ENCODE peak calls at places on chromosomes 16 and 17, in six cellular contexts. One of them, this sample, is unnamed.

GRCh38 chr16:86035906-86036305 is 136.9 kb downstream of the IRF8 start:
- DNase-seq in AG04450: no peak
- DNase-seq in AG09309: no peak
- DNase-seq in AG10803: no peak
- DNase-seq in activated T-helper 1 cell treated with Interleukin-2 at 50 U/mL for 16 hours: no peak
- DNase-seq in T follicular helper cell: no peak
- DNase-seq in this sample: no peak

GRCh38 chr16:27924411-27925118 is 138.9 kb downstream of the GSG1L start:
- DNase-seq in AG10803: no peak
- DNase-seq in T follicular helper cell: no peak
- DNase-seq in AG04450: no peak
- DNase-seq in activated T-helper 1 cell treated with Interleukin-2 at 50 U/mL for 16 hours: no peak
- DNase-seq in AG09309: no peak
- DNase-seq in this sample: no peak

GRCh38 chr17:17515921-17516295 is 19.7 kb upstream of the RASD1 start:
- DNase-seq in AG04450: no peak
- DNase-seq in AG09309: peak; percentile 48
- DNase-seq in T follicular helper cell: no peak
- DNase-seq in activated T-helper 1 cell treated with Interleukin-2 at 50 U/mL for 16 hours: no peak
- DNase-seq in AG10803: peak; percentile 47
- DNase-seq in this sample: no peak

GRCh38 chr16:9048302-9048700 is 43.1 kb upstream of the HAPSTR1 start:
- DNase-seq in AG04450: no peak
- DNase-seq in activated T-helper 1 cell treated with Interleukin-2 at 50 U/mL for 16 hours: no peak
- DNase-seq in T follicular helper cell: no peak
- DNase-seq in AG10803: no peak
- DNase-seq in AG09309: no peak
- DNase-seq in this sample: no peak

GRCh38 chr17:79789943-79790804 is 6.7 kb downstream of the CBX8 start:
- DNase-seq in T follicular helper cell: no peak
- DNase-seq in AG09309: no peak
- DNase-seq in AG10803: no peak
- DNase-seq in AG04450: no peak
- DNase-seq in activated T-helper 1 cell treated with Interleukin-2 at 50 U/mL for 16 hours: no peak
- DNase-seq in this sample: no peak

GRCh38 chr17:57892146-57892819 is 42.4 kb upstream of the MRPS23 start:
- DNase-seq in T follicular helper cell: peak; percentile 65
- DNase-seq in AG09309: peak; percentile 71
- DNase-seq in AG10803: peak; percentile 90
- DNase-seq in AG04450: peak; percentile 72
- DNase-seq in activated T-helper 1 cell treated with Interleukin-2 at 50 U/mL for 16 hours: peak; percentile 60
- DNase-seq in this sample: peak; percentile 63

GRCh38 chr16:57745768-57746167 is 10.2 kb downstream of the KATNB1 start:
- DNase-seq in AG04450: no peak
- DNase-seq in activated T-helper 1 cell treated with Interleukin-2 at 50 U/mL for 16 hours: no peak
- DNase-seq in AG09309: no peak
- DNase-seq in T follicular helper cell: no peak
- DNase-seq in AG10803: no peak
- DNase-seq in this sample: no peak

GRCh38 chr17:39755550-39756375 is 18.0 kb downstream of the GRB7 start:
- DNase-seq in AG09309: no peak
- DNase-seq in AG10803: peak; percentile 34
- DNase-seq in AG04450: no peak
- DNase-seq in T follicular helper cell: peak; percentile 54
- DNase-seq in activated T-helper 1 cell treated with Interleukin-2 at 50 U/mL for 16 hours: peak; percentile 38
- DNase-seq in this sample: peak; percentile 26

GRCh38 chr17:1830288-1830687 is 483 bp downstream of the RPA1 start:
- DNase-seq in T follicular helper cell: no peak
- DNase-seq in AG04450: no peak
- DNase-seq in activated T-helper 1 cell treated with Interleukin-2 at 50 U/mL for 16 hours: no peak
- DNase-seq in AG10803: no peak
- DNase-seq in AG09309: no peak
- DNase-seq in this sample: no peak

GRCh38 chr17:1577186-1577585 is 14.6 kb upstream of the PITPNA start:
- DNase-seq in T follicular helper cell: no peak
- DNase-seq in activated T-helper 1 cell treated with Interleukin-2 at 50 U/mL for 16 hours: no peak
- DNase-seq in AG09309: peak; percentile 92
- DNase-seq in AG04450: peak; percentile 61
- DNase-seq in AG10803: peak; percentile 97
- DNase-seq in this sample: no peak

GRCh38 chr17:17235212-17236174 is 1.5 kb downstream of the FLCN start:
- DNase-seq in T follicular helper cell: no peak
- DNase-seq in AG04450: no peak
- DNase-seq in activated T-helper 1 cell treated with Interleukin-2 at 50 U/mL for 16 hours: no peak
- DNase-seq in AG10803: peak; percentile 35
- DNase-seq in AG09309: no peak
- DNase-seq in this sample: no peak

GRCh38 chr16:54285414-54286066 is 1.0 kb downstream of the IRX3 start:
- DNase-seq in AG10803: peak; percentile 62
- DNase-seq in AG04450: no peak
- DNase-seq in AG09309: no peak
- DNase-seq in T follicular helper cell: no peak
- DNase-seq in activated T-helper 1 cell treated with Interleukin-2 at 50 U/mL for 16 hours: no peak
- DNase-seq in this sample: no peak

GRCh38 chr17:65638221-65638940 is 76.9 kb upstream of the AXIN2 start:
- DNase-seq in AG10803: peak; percentile 51
- DNase-seq in AG04450: peak; percentile 62
- DNase-seq in T follicular helper cell: no peak
- DNase-seq in activated T-helper 1 cell treated with Interleukin-2 at 50 U/mL for 16 hours: no peak
- DNase-seq in AG09309: no peak
- DNase-seq in this sample: no peak

GRCh38 chr17:41937970-41938851 is 7.8 kb downstream of the ODAD4 start:
- DNase-seq in AG09309: no peak
- DNase-seq in activated T-helper 1 cell treated with Interleukin-2 at 50 U/mL for 16 hours: no peak
- DNase-seq in T follicular helper cell: no peak
- DNase-seq in AG04450: no peak
- DNase-seq in AG10803: no peak
- DNase-seq in this sample: no peak

GRCh38 chr16:79286646-79287423 is 313.7 kb downstream of the MAF start:
- DNase-seq in T follicular helper cell: peak; percentile 7
- DNase-seq in AG09309: no peak
- DNase-seq in AG04450: no peak
- DNase-seq in AG10803: no peak
- DNase-seq in activated T-helper 1 cell treated with Interleukin-2 at 50 U/mL for 16 hours: peak; percentile 23
- DNase-seq in this sample: no peak

GRCh38 chr16:17515421-17516210 is 44.9 kb upstream of the XYLT1 start:
- DNase-seq in AG04450: no peak
- DNase-seq in AG09309: peak; percentile 74
- DNase-seq in activated T-helper 1 cell treated with Interleukin-2 at 50 U/mL for 16 hours: no peak
- DNase-seq in T follicular helper cell: no peak
- DNase-seq in AG10803: peak; percentile 94
- DNase-seq in this sample: no peak

GRCh38 chr17:69452664-69453260 is 38.3 kb downstream of the MAP2K6 start:
- DNase-seq in AG10803: no peak
- DNase-seq in AG09309: no peak
- DNase-seq in activated T-helper 1 cell treated with Interleukin-2 at 50 U/mL for 16 hours: no peak
- DNase-seq in AG04450: no peak
- DNase-seq in T follicular helper cell: no peak
- DNase-seq in this sample: no peak

GRCh38 chr17:82981141-82981540 is 98.3 kb upstream of the METRNL start:
- DNase-seq in T follicular helper cell: no peak
- DNase-seq in AG09309: no peak
- DNase-seq in AG10803: no peak
- DNase-seq in AG04450: no peak
- DNase-seq in activated T-helper 1 cell treated with Interleukin-2 at 50 U/mL for 16 hours: no peak
- DNase-seq in this sample: no peak

GRCh38 chr17:76428511-76428910 is 24.4 kb downstream of the UBE2O start:
- DNase-seq in activated T-helper 1 cell treated with Interleukin-2 at 50 U/mL for 16 hours: no peak
- DNase-seq in AG04450: no peak
- DNase-seq in AG09309: no peak
- DNase-seq in AG10803: no peak
- DNase-seq in T follicular helper cell: no peak
- DNase-seq in this sample: no peak

GRCh38 chr16:50550035-50550434 is 1.8 kb downstream of the NKD1 start:
- DNase-seq in T follicular helper cell: no peak
- DNase-seq in AG10803: no peak
- DNase-seq in activated T-helper 1 cell treated with Interleukin-2 at 50 U/mL for 16 hours: no peak
- DNase-seq in AG04450: no peak
- DNase-seq in AG09309: no peak
- DNase-seq in this sample: no peak